ENCODE peak calls at places on chromosomes 11 and 22, in seven cellular contexts. R is cardiac septum; L is GM12892; T is NCI-H82; Y is LoVo; N is H4; D is stimulated activated CD4-positive, alpha-beta T cell treated with anti-CD3 and anti-CD28 coated beads, Interleukin-1b, Interleukin-23, amount 100 ng/mL, for 48 hours. G is an unnamed sample.

GRCh38 chr11:123069878-123070821 is 8.2 kb upstream of the HSPA8 start:
- DNase-seq in Y (no peak), D (no peak), R (no peak), N (no peak), L (no peak), T (no peak), G (no peak)

GRCh38 chr11:33375688-33376311 is 118.6 kb downstream of the HIPK3 start:
- DNase-seq in R (no peak), L (peak), D (no peak), T (peak), N (no peak), Y (no peak), G (no peak)

GRCh38 chr11:96412761-96413381 is 23.1 kb downstream of the JRKL start:
- DNase-seq in N (no peak), L (no peak), D (no peak), Y (no peak), T (no peak), R (no peak), G (no peak)

GRCh38 chr11:8086571-8086970 is 5.6 kb downstream of the TUB start:
- DNase-seq in Y (no peak), N (no peak), L (no peak), R (no peak), T (no peak), D (no peak), G (no peak)

GRCh38 chr11:73384871-73385692 is 8.9 kb downstream of the RELT start:
- DNase-seq in Y (no peak), D (no peak), R (peak), L (peak), T (peak), N (peak), G (no peak)

GRCh38 chr11:122189259-122189658 is 73.2 kb upstream of the BLID start:
- DNase-seq in T (no peak), D (no peak), L (no peak), R (no peak), N (peak), Y (peak), G (no peak)

GRCh38 chr11:116499396-116500001 is 273.3 kb downstream of the BUD13 start:
- DNase-seq in L (peak), Y (peak), R (peak), T (peak), N (peak), D (peak), G (peak)

GRCh38 chr11:116893437-116893836 is 56.0 kb upstream of the APOA1 start:
- DNase-seq in T (no peak), D (no peak), L (no peak), R (no peak), N (no peak), Y (no peak), G (no peak)

GRCh38 chr11:59953463-59954218 is 10.2 kb upstream of the OOSP4A start:
- DNase-seq in N (no peak), T (no peak), Y (no peak), R (no peak), L (no peak), D (no peak), G (no peak)

GRCh38 chr11:118619444-118620205 is 12.2 kb downstream of the PHLDB1 start:
- DNase-seq in N (peak), L (no peak), Y (no peak), R (peak), D (no peak), T (no peak), G (no peak)

GRCh38 chr22:20494978-20495860 is at the start of gene KLHL22:
- DNase-seq in Y (peak), T (peak), D (peak), R (peak), L (peak), N (no peak), G (no peak)

GRCh38 chr11:129373489-129373953 is 2.1 kb upstream of the BARX2 start:
- DNase-seq in T (no peak), R (no peak), L (no peak), N (no peak), Y (no peak), D (no peak), G (no peak)

GRCh38 chr22:48088926-48089536 is 1326.6 kb downstream of the TBC1D22A start:
- DNase-seq in T (peak), R (no peak), N (no peak), D (no peak), Y (no peak), L (no peak), G (no peak)

GRCh38 chr11:80083561-80083960 is 642.7 kb upstream of the TENM4 start:
- DNase-seq in T (no peak), L (no peak), R (no peak), D (no peak), N (no peak), Y (no peak), G (no peak)

GRCh38 chr11:134759855-134760254 is 347.8 kb upstream of the B3GAT1 start:
- DNase-seq in L (no peak), T (no peak), R (no peak), D (no peak), Y (no peak), N (no peak), G (no peak)

GRCh38 chr22:40040927-40041326 is 46.2 kb downstream of the FAM83F start:
- DNase-seq in R (no peak), Y (peak), T (no peak), N (peak), L (no peak), D (no peak), G (no peak)

GRCh38 chr11:109062445-109062844 is 359.5 kb upstream of the C11orf87 start:
- DNase-seq in T (no peak), R (no peak), L (no peak), N (no peak), Y (no peak), D (no peak), G (no peak)

GRCh38 chr11:111301004-111301839 is 2.9 kb downstream of the POU2AF3 start:
- DNase-seq in N (no peak), D (no peak), R (no peak), L (no peak), T (peak), Y (no peak), G (no peak)

GRCh38 chr22:43917523-43917922 is 6.1 kb upstream of the PNPLA3 start:
- DNase-seq in N (no peak), R (no peak), Y (no peak), T (no peak), L (no peak), D (no peak), G (no peak)